ENCODE peak calls at places on chromosomes 6 and 20, in ten cellular contexts. F, G, D, B, J, T, N, Z, X and M are unnamed samples.

GRCh38 chr20:50048420-50049166 is 64.4 kb downstream of the UBE2V1 start:
- DNase-seq in F (no peak), G (no peak), D (peak; percentile 84), B (peak; percentile 41), J (peak; percentile 28), T (no peak), N (no peak), Z (no peak), X (no peak), M (no peak)

GRCh38 chr6:42255050-42255449 is 37.4 kb upstream of the MRPS10 start:
- DNase-seq in F (no peak), G (no peak), D (no peak), B (no peak), J (no peak), T (no peak), N (no peak), Z (no peak), X (no peak), M (no peak)

GRCh38 chr20:35515949-35516645 is 13.4 kb downstream of the C20orf173 start:
- DNase-seq in F (no peak), G (no peak), D (no peak), B (no peak), J (no peak), T (no peak), N (no peak), Z (no peak), X (no peak), M (no peak)

GRCh38 chr6:130191376-130191702 is 31.4 kb downstream of the SAMD3 start:
- DNase-seq in F (no peak), G (no peak), D (no peak), B (no peak), J (no peak), T (no peak), N (no peak), Z (no peak), X (no peak), M (no peak)

GRCh38 chr6:132401941-132402275 is 633 bp upstream of the MOXD1 start:
- DNase-seq in F (no peak), G (no peak), D (no peak), B (no peak), J (no peak), T (no peak), N (no peak), Z (no peak), X (no peak), M (no peak)

GRCh38 chr6:139109558-139109957 is 25.3 kb upstream of the HECA start:
- DNase-seq in F (no peak), G (no peak), D (no peak), B (no peak), J (peak; percentile 25), T (no peak), N (peak; percentile 11), Z (no peak), X (no peak), M (peak; percentile 30)

GRCh38 chr20:20227013-20227571 is 140.8 kb upstream of the INSM1 start:
- DNase-seq in F (no peak), G (no peak), D (no peak), B (no peak), J (no peak), T (no peak), N (no peak), Z (no peak), X (no peak), M (no peak)

GRCh38 chr6:7773322-7773721 is 47.4 kb downstream of the BMP6 start:
- DNase-seq in F (no peak), G (no peak), D (no peak), B (no peak), J (no peak), T (no peak), N (no peak), Z (no peak), X (no peak), M (no peak)

GRCh38 chr6:165183496-165184140 is 125.8 kb downstream of the C6orf118 start:
- DNase-seq in F (no peak), G (no peak), D (no peak), B (no peak), J (no peak), T (no peak), N (no peak), Z (no peak), X (no peak), M (no peak)

GRCh38 chr6:2791124-2792050 is 26.2 kb downstream of the WRNIP1 start:
- DNase-seq in F (no peak), G (peak; percentile 69), D (peak; percentile 79), B (peak; percentile 47), J (peak; percentile 76), T (no peak), N (peak; percentile 50), Z (peak; percentile 82), X (peak; percentile 53), M (peak; percentile 85)

GRCh38 chr6:21900730-21901129 is 307.2 kb downstream of the SOX4 start:
- DNase-seq in F (no peak), G (no peak), D (no peak), B (no peak), J (no peak), T (no peak), N (no peak), Z (no peak), X (no peak), M (no peak)
- H3K36me3 ChIP-seq in F (no peaks in the 10 kb centered on the region), G (no peaks in the 10 kb centered on the region), D (no peaks in the 10 kb centered on the region), B (no peaks in the 10 kb centered on the region), J (no peaks in the 10 kb centered on the region), T (no peaks in the 10 kb centered on the region), N (no peaks in the 10 kb centered on the region), Z (no peaks in the 10 kb centered on the region), X (no peaks in the 10 kb centered on the region), M (no peaks in the 10 kb centered on the region)

DNA sequence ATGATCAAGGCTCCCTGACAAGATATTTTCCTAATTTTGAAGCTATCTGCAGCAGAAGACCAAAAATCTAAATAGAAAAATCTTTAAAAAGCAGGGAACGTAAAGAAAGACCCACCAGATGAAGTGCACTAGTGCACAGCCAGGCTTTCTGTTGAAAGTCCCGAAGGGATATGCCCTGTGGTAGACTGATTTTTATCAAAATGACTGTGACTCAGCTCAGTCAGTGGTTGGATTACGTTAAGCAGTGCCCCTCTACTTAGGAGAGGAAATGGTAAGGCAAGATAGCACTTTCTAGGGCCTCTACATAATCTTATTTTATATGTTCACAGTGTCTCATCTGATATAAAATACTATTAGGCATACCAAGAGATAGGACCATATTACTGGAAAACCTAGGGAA is 123.4 kb upstream of the RAB32 start:
- DNase-seq in F (no peak), G (no peak), D (no peak), B (no peak), J (no peak), T (no peak), N (no peak), Z (no peak), X (no peak), M (no peak)
- H3K4me3 ChIP-seq in F (no peak overlapping the region), G (no peak overlapping the region), D (no peak overlapping the region), B (no peak overlapping the region), J (no peak overlapping the region), T (no peak overlapping the region), N (no peak overlapping the region), Z (no peak overlapping the region), X (no peak overlapping the region), M (no peak overlapping the region)

DNA sequence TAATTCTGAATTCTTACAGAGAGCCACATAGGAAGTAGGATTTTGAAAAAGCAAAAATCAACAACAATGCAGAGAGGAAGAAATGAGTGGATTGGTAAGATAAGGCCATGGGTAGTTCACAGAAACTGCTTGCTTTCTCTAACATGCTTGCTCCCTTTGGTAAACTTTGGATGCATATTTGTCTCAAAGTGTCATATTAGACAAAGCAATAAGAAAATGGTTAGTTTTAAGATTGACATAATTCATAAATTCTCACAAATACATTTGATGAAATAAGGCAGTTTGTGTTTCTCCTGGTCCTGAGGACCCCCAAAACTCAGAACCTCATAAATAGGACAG is 31.7 kb downstream of the UTRN start:
- DNase-seq in F (no peak), G (no peak), D (no peak), B (no peak), J (no peak), T (no peak), N (no peak), Z (no peak), X (no peak), M (no peak)
- H3K4me1 ChIP-seq in F (peaks cover 37% of the 10 kb centered on the region), G (peaks cover 24% of the 10 kb centered on the region), D (peaks cover 3% of the 10 kb centered on the region), B (peaks cover 29% of the 10 kb centered on the region), J (peaks cover 12% of the 10 kb centered on the region), T (peaks cover 45% of the 10 kb centered on the region), N (no peaks in the 10 kb centered on the region), Z (peaks cover 51% of the 10 kb centered on the region), X (no peaks in the 10 kb centered on the region), M (no peaks in the 10 kb centered on the region)

DNA sequence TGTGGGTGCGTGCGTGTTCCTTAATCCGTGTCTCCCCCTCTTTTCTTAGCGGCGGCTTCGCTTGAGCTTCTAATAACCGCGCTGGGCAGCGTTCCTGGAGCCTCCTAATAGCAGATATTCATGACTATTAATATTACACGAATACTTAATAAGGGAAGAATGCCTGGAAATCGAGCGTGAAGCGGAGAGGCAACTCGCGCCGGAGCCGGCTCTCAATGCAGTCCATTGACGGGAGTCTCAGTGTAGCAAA is 3.0 kb downstream of the TFAP2A start:
- DNase-seq in F (no peak), G (no peak), D (no peak), B (no peak), J (no peak), T (peak; percentile 77), N (no peak), Z (no peak), X (no peak), M (no peak)
- H3K36me3 ChIP-seq in F (no peaks in the 10 kb centered on the region), G (no peaks in the 10 kb centered on the region), D (no peaks in the 10 kb centered on the region), B (no peaks in the 10 kb centered on the region), J (no peaks in the 10 kb centered on the region), T (no peaks in the 10 kb centered on the region), N (no peaks in the 10 kb centered on the region), Z (no peaks in the 10 kb centered on the region), X (no peaks in the 10 kb centered on the region), M (no peaks in the 10 kb centered on the region)

DNA sequence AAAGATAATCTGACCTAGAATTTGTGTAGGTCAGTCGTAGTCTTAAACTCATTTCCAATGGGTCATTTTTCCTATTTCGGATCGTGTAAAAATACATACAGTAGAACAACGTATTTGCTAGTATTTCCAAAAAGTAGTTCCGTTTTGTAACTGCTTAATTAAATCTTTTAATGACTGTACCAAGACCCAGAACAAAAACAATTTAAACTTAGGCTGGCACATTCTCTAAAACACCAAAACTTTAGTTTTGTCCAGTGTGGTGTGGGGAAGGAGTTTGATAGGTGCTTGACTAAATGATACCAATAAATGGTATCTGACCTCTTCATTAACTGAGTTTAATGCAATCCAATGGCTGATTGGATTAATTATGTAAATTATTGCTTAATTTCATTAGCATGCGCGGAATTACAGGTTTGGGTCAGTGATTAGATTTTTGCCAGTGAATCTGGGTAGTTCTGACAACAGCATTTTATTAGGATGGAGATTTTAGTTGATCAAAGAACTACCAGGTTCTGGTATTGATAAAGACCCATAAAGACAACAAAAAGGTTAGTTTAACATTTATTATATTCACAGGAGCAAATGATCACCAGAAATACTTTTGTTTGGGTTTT is 20.8 kb downstream of the OR2B2 start:
- DNase-seq in F (no peak), G (no peak), D (no peak), B (no peak), J (no peak), T (no peak), N (no peak), Z (no peak), X (no peak), M (no peak)
- H3K4me3 ChIP-seq in F (peak overlapping the region; percentile 37), G (no peak overlapping the region), D (no peak overlapping the region), B (peak overlapping the region; percentile 54), J (no peak overlapping the region), T (peak overlapping the region; percentile 37), N (peak overlapping the region; percentile 66), Z (no peak overlapping the region), X (peak overlapping the region; percentile 59), M (no peak overlapping the region)

GRCh38 chr20:62653373-62653772 is 11.1 kb downstream of the SLCO4A1 start:
- DNase-seq in F (no peak), G (no peak), D (no peak), B (no peak), J (no peak), T (no peak), N (no peak), Z (no peak), X (no peak), M (no peak)
- H3K4me1 ChIP-seq in F (peaks cover 40% of the 10 kb centered on the region), G (peaks cover 18% of the 10 kb centered on the region), D (no peaks in the 10 kb centered on the region), B (peaks cover 24% of the 10 kb centered on the region), J (peaks cover 29% of the 10 kb centered on the region), T (peaks cover 51% of the 10 kb centered on the region), N (peaks cover 38% of the 10 kb centered on the region), Z (peaks cover 12% of the 10 kb centered on the region), X (peaks cover 20% of the 10 kb centered on the region), M (peaks cover 30% of the 10 kb centered on the region)